ENCODE peak calls at places on chromosomes 4 and X, in five cellular contexts. One of them, this sample, is unnamed.

GRCh38 chr4:113411496-113411938 is 350.0 kb downstream of the CAMK2D start:
- DNase-seq in kidney: no peak
- DNase-seq in Calu3: peak; percentile 31
- DNase-seq in mucosa of descending colon: peak; percentile 8
- DNase-seq in IMR-90: peak; percentile 97
- DNase-seq in this sample: no peak

GRCh38 chr4:10160280-10160856 is 43.8 kb upstream of the WDR1 start:
- DNase-seq in mucosa of descending colon: no peak
- DNase-seq in Calu3: no peak
- DNase-seq in IMR-90: peak; percentile 24
- DNase-seq in kidney: no peak
- DNase-seq in this sample: no peak

GRCh38 chrX:100410901-100411801 is 1.1 kb upstream of the PCDH19 start:
- DNase-seq in kidney: peak; percentile 68
- DNase-seq in Calu3: no peak
- DNase-seq in mucosa of descending colon: no peak
- DNase-seq in IMR-90: no peak
- DNase-seq in this sample: peak; percentile 87

GRCh38 chrX:16946971-16947562 is 609 bp downstream of the REPS2 start:
- DNase-seq in Calu3: peak; percentile 14
- DNase-seq in kidney: peak; percentile 80
- DNase-seq in mucosa of descending colon: peak; percentile 19
- DNase-seq in IMR-90: no peak
- DNase-seq in this sample: no peak

GRCh38 chr4:127421418-127421817 is 211.3 kb upstream of the INTU start:
- DNase-seq in IMR-90: no peak
- DNase-seq in mucosa of descending colon: no peak
- DNase-seq in kidney: no peak
- DNase-seq in Calu3: no peak
- DNase-seq in this sample: no peak

GRCh38 chr4:143023519-143023918 is 161.2 kb upstream of the USP38 start:
- DNase-seq in mucosa of descending colon: no peak
- DNase-seq in kidney: no peak
- DNase-seq in IMR-90: no peak
- DNase-seq in Calu3: no peak
- DNase-seq in this sample: no peak

GRCh38 chrX:13891367-13892146 is 74.7 kb upstream of the GPM6B start:
- DNase-seq in mucosa of descending colon: no peak
- DNase-seq in Calu3: no peak
- DNase-seq in kidney: no peak
- DNase-seq in IMR-90: no peak
- DNase-seq in this sample: no peak

GRCh38 chr4:124768596-124768995 is 56.1 kb upstream of the ANKRD50 start:
- DNase-seq in mucosa of descending colon: no peak
- DNase-seq in kidney: no peak
- DNase-seq in IMR-90: peak; percentile 28
- DNase-seq in Calu3: no peak
- DNase-seq in this sample: no peak

GRCh38 chr4:79856196-79856595 is 216.8 kb downstream of the ANTXR2 start:
- DNase-seq in Calu3: no peak
- DNase-seq in mucosa of descending colon: no peak
- DNase-seq in IMR-90: no peak
- DNase-seq in kidney: no peak
- DNase-seq in this sample: no peak

GRCh38 chr4:38759790-38760122 is 23.0 kb downstream of the TLR10 start:
- DNase-seq in mucosa of descending colon: no peak
- DNase-seq in kidney: no peak
- DNase-seq in Calu3: no peak
- DNase-seq in IMR-90: no peak
- DNase-seq in this sample: no peak

GRCh38 chr4:38757945-38758344 is 24.8 kb downstream of the TLR10 start:
- DNase-seq in kidney: no peak
- DNase-seq in Calu3: peak; percentile 16
- DNase-seq in IMR-90: no peak
- DNase-seq in mucosa of descending colon: peak; percentile 59
- DNase-seq in this sample: no peak

GRCh38 chr4:38760915-38761314 is 21.9 kb downstream of the TLR10 start:
- DNase-seq in kidney: no peak
- DNase-seq in IMR-90: no peak
- DNase-seq in Calu3: no peak
- DNase-seq in mucosa of descending colon: no peak
- DNase-seq in this sample: no peak

GRCh38 chr4:38762560-38762959 is 20.2 kb downstream of the TLR10 start:
- DNase-seq in Calu3: no peak
- DNase-seq in kidney: no peak
- DNase-seq in mucosa of descending colon: no peak
- DNase-seq in IMR-90: no peak
- DNase-seq in this sample: no peak

DNA sequence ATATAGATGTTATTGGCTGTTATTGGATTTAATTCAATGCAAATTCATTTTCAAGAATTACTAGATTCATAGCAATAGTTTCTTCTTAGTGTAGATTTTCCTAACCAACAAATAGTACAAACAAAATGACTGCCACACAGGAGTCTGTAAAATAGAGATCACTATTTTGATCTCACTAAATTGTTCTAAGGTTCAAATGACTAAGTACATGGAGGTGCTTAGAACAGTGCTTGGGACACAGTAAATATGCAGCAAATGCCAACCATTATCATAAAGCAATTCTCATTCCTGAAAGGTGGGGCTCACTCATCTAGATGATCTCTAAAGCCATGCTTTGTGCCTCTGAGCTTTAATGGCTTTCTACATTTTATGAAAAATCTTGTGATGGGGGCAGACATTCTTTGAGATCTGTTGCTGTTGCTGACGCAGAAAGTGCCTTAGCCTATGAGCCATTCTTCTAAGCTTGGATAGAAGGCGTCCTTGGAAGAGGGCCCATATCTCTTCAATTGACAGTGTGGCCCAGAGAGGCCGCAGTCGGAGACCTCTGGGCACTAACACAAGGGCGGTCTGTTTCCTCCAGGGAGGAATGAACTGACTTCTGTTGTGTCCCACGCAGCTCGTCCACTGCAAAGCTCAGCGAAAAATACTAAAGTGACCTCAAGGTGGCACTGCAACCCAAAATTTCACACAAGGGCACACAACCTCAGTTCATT is 23.6 kb downstream of the TLR10 start:
- DNase-seq in Calu3: peak; percentile 45
- DNase-seq in IMR-90: peak; percentile 80
- DNase-seq in mucosa of descending colon: peak; percentile 65
- DNase-seq in kidney: peak; percentile 88
- DNase-seq in this sample: no peak
- TF ChIP-seq CTCF in Calu3: peak; percentile 50
- TF ChIP-seq CTCF in IMR-90: peak; percentile 83
- TF ChIP-seq CTCF in mucosa of descending colon: peak; percentile 32
- TF ChIP-seq CTCF in kidney: peak; percentile 82
- TF ChIP-seq CTCF in this sample: peak; percentile 97

DNA sequence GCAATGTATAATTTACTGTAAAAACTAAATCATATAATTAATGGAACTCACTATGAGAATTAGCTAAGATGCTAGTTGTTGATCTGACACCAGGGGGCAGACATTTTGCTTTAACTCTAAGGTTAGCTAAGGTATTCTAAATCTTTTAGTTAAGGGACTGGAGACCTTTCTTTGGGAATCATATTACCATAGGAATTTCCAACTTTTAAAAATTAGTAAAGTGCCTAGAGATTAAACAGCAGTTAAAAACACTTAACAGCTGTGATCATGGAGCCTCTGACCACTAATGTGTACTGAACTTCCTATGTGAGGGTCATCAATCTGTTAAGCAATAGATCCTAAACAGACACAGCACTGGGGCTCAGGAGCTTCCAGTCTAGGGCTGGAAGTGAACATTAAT is 226.6 kb downstream of the NSUN7 start:
- DNase-seq in Calu3: peak; percentile 56
- DNase-seq in IMR-90: peak; percentile 70
- DNase-seq in kidney: no peak
- DNase-seq in mucosa of descending colon: peak; percentile 80
- DNase-seq in this sample: no peak
- TF ChIP-seq CTCF in Calu3: peak; percentile 31
- TF ChIP-seq CTCF in IMR-90: peak; percentile 67
- TF ChIP-seq CTCF in kidney: peak; percentile 66
- TF ChIP-seq CTCF in mucosa of descending colon: peak; percentile 36
- TF ChIP-seq CTCF in this sample: peak; percentile 97

GRCh38 chr4:101315786-101316185 is 31.5 kb downstream of the PPP3CA start:
- DNase-seq in mucosa of descending colon: no peak
- DNase-seq in Calu3: no peak
- DNase-seq in IMR-90: no peak
- DNase-seq in kidney: no peak
- DNase-seq in this sample: no peak
- TF ChIP-seq CTCF in mucosa of descending colon: no peak
- TF ChIP-seq CTCF in Calu3: no peak
- TF ChIP-seq CTCF in IMR-90: no peak
- TF ChIP-seq CTCF in kidney: no peak
- TF ChIP-seq CTCF in this sample: no peak

DNA sequence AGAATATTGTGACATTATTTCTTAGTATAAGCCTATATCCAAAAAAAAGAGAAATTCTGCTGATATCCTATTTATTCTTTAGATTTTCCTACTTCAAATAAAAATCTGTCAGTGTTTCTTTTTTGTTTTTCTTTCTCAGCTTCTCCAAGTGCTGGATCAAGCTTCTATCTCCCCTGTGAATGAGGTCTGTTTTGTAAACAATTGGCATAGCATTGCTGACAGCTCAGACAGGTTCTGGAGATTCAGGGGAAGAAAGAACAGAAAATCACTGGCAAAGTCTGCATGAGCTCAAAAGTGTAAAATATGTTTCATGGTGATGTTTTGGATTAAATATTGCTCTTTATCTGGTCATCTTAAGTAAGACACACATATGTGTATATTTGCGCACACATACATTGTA is 491.9 kb upstream of the IGFBP7 start:
- DNase-seq in mucosa of descending colon: no peak
- DNase-seq in Calu3: no peak
- DNase-seq in IMR-90: no peak
- DNase-seq in kidney: no peak
- DNase-seq in this sample: no peak
- TF ChIP-seq CTCF in mucosa of descending colon: no peak
- TF ChIP-seq CTCF in Calu3: no peak
- TF ChIP-seq CTCF in IMR-90: no peak
- TF ChIP-seq CTCF in kidney: no peak
- TF ChIP-seq CTCF in this sample: no peak

DNA sequence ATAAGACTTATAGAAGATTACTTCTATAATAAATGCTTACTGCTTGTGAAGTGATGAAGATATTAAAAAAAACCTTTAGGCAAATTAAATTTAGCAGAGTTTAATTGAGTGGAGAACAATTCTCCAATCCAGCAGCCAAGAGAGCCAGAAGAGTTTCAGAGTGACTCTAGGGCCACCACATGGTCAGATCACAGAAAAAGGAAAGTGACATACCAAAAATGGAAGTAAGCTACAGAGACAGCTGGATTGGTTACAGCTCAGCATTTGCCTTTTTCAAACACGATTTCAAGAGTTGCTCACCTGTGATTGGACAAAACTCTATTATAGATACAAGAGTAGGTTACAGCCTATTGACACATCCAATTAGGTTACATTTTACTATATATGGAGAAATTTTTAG is 79.0 kb upstream of the TRAM1L1 start:
- DNase-seq in mucosa of descending colon: no peak
- DNase-seq in kidney: no peak
- DNase-seq in IMR-90: no peak
- DNase-seq in Calu3: no peak
- DNase-seq in this sample: no peak
- TF ChIP-seq CTCF in mucosa of descending colon: no peak
- TF ChIP-seq CTCF in kidney: peak; percentile 5
- TF ChIP-seq CTCF in IMR-90: no peak
- TF ChIP-seq CTCF in Calu3: no peak
- TF ChIP-seq CTCF in this sample: peak; percentile 37

GRCh38 chrX:97026406-97026805 is 142.7 kb downstream of the RPA4 start:
- DNase-seq in IMR-90: peak; percentile 5
- DNase-seq in mucosa of descending colon: no peak
- DNase-seq in kidney: no peak
- DNase-seq in Calu3: no peak
- DNase-seq in this sample: no peak
- TF ChIP-seq CTCF in IMR-90: peak; percentile 21
- TF ChIP-seq CTCF in mucosa of descending colon: no peak
- TF ChIP-seq CTCF in kidney: no peak
- TF ChIP-seq CTCF in Calu3: no peak
- TF ChIP-seq CTCF in this sample: peak; percentile 71

GRCh38 chr4:185730849-185731608 is 81.0 kb downstream of the SORBS2 start:
- DNase-seq in kidney: no peak
- DNase-seq in IMR-90: no peak
- DNase-seq in mucosa of descending colon: no peak
- DNase-seq in Calu3: no peak
- DNase-seq in this sample: no peak
- TF ChIP-seq CTCF in kidney: no peak
- TF ChIP-seq CTCF in IMR-90: no peak
- TF ChIP-seq CTCF in mucosa of descending colon: no peak
- TF ChIP-seq CTCF in Calu3: no peak
- TF ChIP-seq CTCF in this sample: peak; percentile 40

DNA sequence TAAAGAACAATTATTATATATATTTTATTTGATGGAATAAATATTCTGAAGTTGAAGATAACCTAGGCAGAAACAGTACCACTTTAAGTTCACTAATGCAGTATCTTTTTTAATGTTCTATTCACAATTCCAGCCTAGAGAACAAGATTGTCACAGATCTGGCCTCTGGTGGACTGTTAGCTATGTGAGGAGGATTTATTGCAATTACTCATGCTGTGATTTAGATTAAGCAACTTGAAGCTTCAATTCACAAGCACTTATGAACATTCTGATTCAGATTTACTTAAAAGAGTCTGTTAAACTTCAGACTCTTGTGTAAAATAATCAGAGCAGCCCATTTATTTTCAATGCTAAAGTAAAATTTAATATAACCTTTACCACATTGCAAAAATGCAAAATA is 1489.8 kb downstream of the STIM2 start:
- DNase-seq in mucosa of descending colon: no peak
- DNase-seq in kidney: no peak
- DNase-seq in Calu3: no peak
- DNase-seq in IMR-90: peak; percentile 72
- DNase-seq in this sample: no peak
- TF ChIP-seq CTCF in mucosa of descending colon: no peak
- TF ChIP-seq CTCF in kidney: no peak
- TF ChIP-seq CTCF in Calu3: no peak
- TF ChIP-seq CTCF in IMR-90: no peak
- TF ChIP-seq CTCF in this sample: no peak